ENCODE peak calls at places on chromosomes 3 and 15, in five cellular contexts. J is tibial nerve, X is mesendoderm, S is psoas muscle, C is heart right ventricle. R is an unnamed sample. For H3K4me1, the result is how much of the 10 kb centered on the place peaks cover.

GRCh38 chr3:156259896-156260788 is 139.8 kb downstream of the KCNAB1 start:
- DNase-seq in J (no peak), X (no peak), S (no peak), C (no peak), R (no peak)

GRCh38 chr3:10392244-10392643 is 71.3 kb upstream of the SEC13 start:
- DNase-seq in J (no peak), X (peak), S (no peak), C (no peak), R (no peak)

GRCh38 chr3:74122281-74122680 is 492.2 kb downstream of the CNTN3 start:
- DNase-seq in J (no peak), X (no peak), S (no peak), C (no peak), R (no peak)

GRCh38 chr3:17640466-17640865 is 102.0 kb downstream of the TBC1D5 start:
- DNase-seq in J (no peak), X (no peak), S (no peak), C (no peak), R (no peak)

GRCh38 chr3:33920511-33920910 is 122.1 kb downstream of the PDCD6IP start:
- DNase-seq in J (no peak), X (no peak), S (no peak), C (no peak), R (no peak)

GRCh38 chr3:57094606-57095005 is 34.1 kb downstream of the SPATA12 start:
- DNase-seq in J (no peak), X (no peak), S (no peak), C (no peak), R (no peak)

GRCh38 chr3:14463330-14464216 is 61.2 kb downstream of the SLC6A6 start:
- DNase-seq in J (no peak), X (peak), S (no peak), C (no peak), R (no peak)

GRCh38 chr3:71117572-71118247 is 465.8 kb downstream of the FOXP1 start:
- DNase-seq in J (no peak), X (no peak), S (no peak), C (no peak), R (no peak)

GRCh38 chr15:70253461-70254156 is 155.9 kb upstream of the TLE3 start:
- DNase-seq in J (no peak), X (no peak), S (no peak), C (no peak), R (no peak)

GRCh38 chr15:47937834-47938233 is 183.0 kb upstream of the SLC24A5 start:
- DNase-seq in J (no peak), X (no peak), S (no peak), C (no peak), R (no peak)

GRCh38 chr3:156553705-156554356 is 1.1 kb downstream of the SSR3 start:
- DNase-seq in J (no peak), X (peak), S (no peak), C (no peak), R (no peak)

GRCh38 chr3:114829786-114830185 is 317.3 kb downstream of the ZBTB20 start:
- DNase-seq in J (no peak), X (no peak), S (no peak), C (no peak), R (no peak)

GRCh38 chr3:114827495-114827894 is 319.6 kb downstream of the ZBTB20 start:
- DNase-seq in J (no peak), X (peak), S (no peak), C (peak), R (peak)

GRCh38 chr3:114823061-114823460 is 324.0 kb downstream of the ZBTB20 start:
- DNase-seq in J (no peak), X (no peak), S (no peak), C (no peak), R (no peak)

DNA sequence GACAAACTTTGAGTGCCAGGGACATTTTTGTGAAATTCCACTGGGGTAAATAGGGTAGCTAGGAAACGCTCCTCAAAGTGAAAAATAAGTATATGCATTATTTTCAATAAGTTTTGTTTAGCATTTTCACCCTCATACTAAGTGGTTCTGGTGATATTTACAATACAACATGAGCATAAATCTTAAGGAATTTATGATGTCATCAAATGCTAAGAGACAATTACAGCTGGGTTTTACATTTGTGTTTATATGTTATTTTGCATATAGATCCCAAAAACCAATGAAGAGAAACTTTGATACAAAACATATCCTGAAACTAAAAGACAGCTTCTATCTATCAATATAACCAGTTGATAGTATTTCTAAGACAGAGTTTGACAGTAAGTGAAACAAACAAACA is 323.1 kb downstream of the ZBTB20 start:
- DNase-seq in J (no peak), X (no peak), S (no peak), C (no peak), R (no peak)
- H3K4me1 ChIP-seq in J (under half), X (under half), S (under half), C (under half), R (under half)

DNA sequence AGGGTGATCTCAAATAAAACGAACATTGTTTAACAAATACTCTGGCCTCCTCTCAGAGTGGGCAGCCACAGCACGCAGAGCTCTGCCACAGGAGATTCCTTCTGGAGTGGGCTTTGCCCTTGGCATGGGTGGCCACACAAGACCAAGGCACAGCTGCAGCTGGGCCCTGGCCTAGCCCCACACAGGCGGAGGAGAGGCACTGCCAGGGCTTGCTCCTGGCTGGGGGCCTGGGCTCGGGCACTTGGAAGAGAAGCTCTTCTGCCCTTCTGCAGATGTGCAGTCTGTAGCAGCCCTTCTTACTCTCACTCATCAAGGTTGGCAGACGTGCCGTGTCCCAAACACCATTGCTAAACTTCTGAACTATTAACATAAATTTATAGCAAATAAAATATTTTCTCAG is 67.2 kb downstream of the CRTC3 start:
- DNase-seq in J (no peak), X (no peak), S (no peak), C (no peak), R (no peak)
- H3K4me1 ChIP-seq in J (under half), X (under half), S (half or more), C (under half), R (under half)

GRCh38 chr3:35484939-35485605 is 154.3 kb upstream of the ARPP21 start:
- DNase-seq in J (no peak), X (no peak), S (no peak), C (no peak), R (no peak)
- H3K4me1 ChIP-seq in J (under half), X (under half), S (under half), C (under half), R (under half)

GRCh38 chr3:172101107-172101506 is 61.7 kb downstream of the FNDC3B start:
- DNase-seq in J (no peak), X (no peak), S (no peak), C (no peak), R (no peak)

GRCh38 chr3:172099495-172099808 is 60.1 kb downstream of the FNDC3B start:
- DNase-seq in J (no peak), X (no peak), S (no peak), C (no peak), R (no peak)

GRCh38 chr3:172102123-172102882 is 62.9 kb downstream of the FNDC3B start:
- DNase-seq in J (no peak), X (no peak), S (no peak), C (no peak), R (no peak)

GRCh38 chr3:172098698-172099494 is 59.5 kb downstream of the FNDC3B start:
- DNase-seq in J (no peak), X (peak), S (no peak), C (no peak), R (peak)

DNA sequence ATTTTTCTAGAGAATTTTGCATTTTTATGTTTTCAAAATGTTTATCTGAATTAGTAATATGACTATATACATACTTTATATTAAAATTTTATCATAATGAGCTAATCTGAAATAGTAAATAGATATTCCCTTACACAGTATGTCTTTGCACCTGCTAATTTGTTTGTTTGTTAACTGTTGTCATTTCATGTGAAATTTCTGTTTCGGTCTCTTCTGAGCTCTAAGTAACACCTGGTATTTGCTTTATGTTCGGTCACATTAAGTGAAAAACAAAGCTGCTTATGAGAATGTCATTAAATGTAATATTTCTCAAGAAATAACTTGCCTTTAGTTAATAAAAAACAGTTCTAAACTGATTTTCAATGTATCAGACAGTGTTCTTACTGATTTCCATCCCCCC is 61.1 kb downstream of the FNDC3B start:
- DNase-seq in J (no peak), X (no peak), S (no peak), C (no peak), R (no peak)
- H3K4me1 ChIP-seq in J (under half), X (under half), S (half or more), C (half or more), R (under half)

GRCh38 chr15:74867562-74868458 is 5.4 kb downstream of the SCAMP2 start:
- DNase-seq in J (no peak), X (no peak), S (no peak), C (no peak), R (no peak)

GRCh38 chr15:74869372-74869725 is 3.8 kb downstream of the SCAMP2 start:
- DNase-seq in J (no peak), X (peak), S (no peak), C (no peak), R (no peak)

GRCh38 chr15:74872702-74873035 is 496 bp downstream of the SCAMP2 start:
- DNase-seq in J (no peak), X (no peak), S (no peak), C (no peak), R (peak)

GRCh38 chr15:74870496-74871213 is 2.5 kb downstream of the SCAMP2 start:
- DNase-seq in J (no peak), X (peak), S (no peak), C (no peak), R (no peak)

GRCh38 chr15:74869726-74870407 is 3.3 kb downstream of the SCAMP2 start:
- DNase-seq in J (no peak), X (no peak), S (peak), C (peak), R (no peak)
- H3K4me1 ChIP-seq in J (half or more), X (under half), S (half or more), C (half or more), R (under half)

GRCh38 chr3:108124337-108125150 is 33.7 kb upstream of the CD47 start:
- DNase-seq in J (no peak), X (peak), S (no peak), C (no peak), R (no peak)
- H3K4me1 ChIP-seq in J (under half), X (under half), S (under half), C (under half), R (under half)

GRCh38 chr15:90063733-90064247 is 38.5 kb downstream of the IDH2 start:
- DNase-seq in J (no peak), X (peak), S (no peak), C (peak), R (no peak)
- H3K4me1 ChIP-seq in J (under half), X (under half), S (half or more), C (under half), R (under half)

GRCh38 chr15:74592222-74592621 is 23.4 kb upstream of the CLK3 start:
- DNase-seq in J (no peak), X (peak), S (no peak), C (no peak), R (no peak)

GRCh38 chr15:74598126-74598842 is 17.4 kb upstream of the CLK3 start:
- DNase-seq in J (peak), X (peak), S (peak), C (peak), R (peak)

GRCh38 chr15:74593122-74593521 is 22.5 kb upstream of the CLK3 start:
- DNase-seq in J (no peak), X (no peak), S (no peak), C (no peak), R (no peak)

GRCh38 chr15:74595271-74595670 is 20.4 kb upstream of the CLK3 start:
- DNase-seq in J (no peak), X (no peak), S (no peak), C (no peak), R (no peak)

DNA sequence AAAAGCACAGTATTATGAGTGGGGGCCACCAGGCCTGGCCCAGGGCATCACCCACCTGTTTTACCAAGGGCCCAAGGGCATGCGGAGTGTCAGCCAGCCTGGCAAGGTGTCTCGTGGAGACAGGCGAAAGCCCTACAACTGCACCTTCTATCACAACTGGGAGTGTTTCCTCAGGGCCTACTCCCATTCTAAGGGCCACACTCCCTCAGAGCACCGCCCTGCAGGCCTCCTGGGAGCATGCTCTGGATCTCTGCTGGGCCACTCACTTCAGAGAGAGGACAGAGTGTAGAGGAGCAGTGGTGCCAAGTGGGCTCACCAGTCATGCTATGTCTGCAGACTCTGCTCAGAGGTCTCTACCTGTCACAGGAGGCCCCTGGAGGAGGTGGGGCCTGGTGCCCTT is 21.2 kb upstream of the CLK3 start:
- DNase-seq in J (no peak), X (no peak), S (no peak), C (no peak), R (no peak)
- H3K4me1 ChIP-seq in J (under half), X (under half), S (under half), C (under half), R (under half)

R was measured in iPS DF 6.9.